ENCODE peak calls at places on chromosome 19, in nine cellular contexts. E, D, Q, T, B, F, X, G and K are unnamed samples. For H3K4me1, the result is how much of the 10 kb centered on the place peaks cover.

GRCh38 chr19:3748965-3749364 is 12.5 kb downstream of the APBA3 start:
- DNase-seq in E (no peak), D (no peak), Q (no peak), T (peak), B (no peak), F (no peak), X (no peak), G (no peak), K (no peak)

GRCh38 chr19:12723383-12723642 is 419 bp downstream of the TNPO2 start:
- DNase-seq in E (no peak), D (no peak), Q (peak), T (no peak), B (no peak), F (no peak), X (no peak), G (no peak), K (no peak)

GRCh38 chr19:28880735-28881401 is 332.1 kb downstream of the UQCRFS1 start:
- DNase-seq in E (no peak), D (no peak), Q (no peak), T (no peak), B (no peak), F (no peak), X (no peak), G (no peak), K (no peak)

GRCh38 chr19:580274-580835 is 8.0 kb downstream of the BSG start:
- DNase-seq in E (no peak), D (no peak), Q (no peak), T (no peak), B (no peak), F (no peak), X (no peak), G (no peak), K (no peak)

GRCh38 chr19:5287066-5287465 is 53.5 kb downstream of the PTPRS start:
- DNase-seq in E (no peak), D (no peak), Q (no peak), T (no peak), B (no peak), F (no peak), X (no peak), G (no peak), K (no peak)

GRCh38 chr19:2982983-2983350 is 5.6 kb downstream of the TLE6 start:
- DNase-seq in E (peak), D (peak), Q (peak), T (peak), B (no peak), F (no peak), X (peak), G (peak), K (peak)

GRCh38 chr19:14117668-14118164 is at the start of gene PRKACA:
- DNase-seq in E (peak), D (peak), Q (peak), T (peak), B (peak), F (peak), X (peak), G (peak), K (peak)

GRCh38 chr19:12543855-12544254 is 7.4 kb downstream of the ZNF564 start:
- DNase-seq in E (no peak), D (no peak), Q (no peak), T (no peak), B (no peak), F (no peak), X (no peak), G (no peak), K (no peak)

GRCh38 chr19:53978975-53979801 is 12.2 kb upstream of the CACNG6 start:
- DNase-seq in E (no peak), D (no peak), Q (no peak), T (no peak), B (no peak), F (no peak), X (no peak), G (no peak), K (no peak)

GRCh38 chr19:49408816-49409440 is 14.3 kb downstream of the PTH2 start:
- DNase-seq in E (no peak), D (no peak), Q (no peak), T (no peak), B (no peak), F (no peak), X (no peak), G (no peak), K (no peak)

GRCh38 chr19:49414256-49414655 is 9.0 kb downstream of the PTH2 start:
- DNase-seq in E (no peak), D (no peak), Q (no peak), T (no peak), B (no peak), F (no peak), X (no peak), G (no peak), K (no peak)

GRCh38 chr19:49413348-49413747 is 9.9 kb downstream of the PTH2 start:
- DNase-seq in E (no peak), D (no peak), Q (peak), T (no peak), B (no peak), F (no peak), X (no peak), G (no peak), K (no peak)

GRCh38 chr19:49409441-49410029 is 13.7 kb downstream of the PTH2 start:
- DNase-seq in E (no peak), D (no peak), Q (no peak), T (no peak), B (no peak), F (no peak), X (no peak), G (no peak), K (no peak)

DNA sequence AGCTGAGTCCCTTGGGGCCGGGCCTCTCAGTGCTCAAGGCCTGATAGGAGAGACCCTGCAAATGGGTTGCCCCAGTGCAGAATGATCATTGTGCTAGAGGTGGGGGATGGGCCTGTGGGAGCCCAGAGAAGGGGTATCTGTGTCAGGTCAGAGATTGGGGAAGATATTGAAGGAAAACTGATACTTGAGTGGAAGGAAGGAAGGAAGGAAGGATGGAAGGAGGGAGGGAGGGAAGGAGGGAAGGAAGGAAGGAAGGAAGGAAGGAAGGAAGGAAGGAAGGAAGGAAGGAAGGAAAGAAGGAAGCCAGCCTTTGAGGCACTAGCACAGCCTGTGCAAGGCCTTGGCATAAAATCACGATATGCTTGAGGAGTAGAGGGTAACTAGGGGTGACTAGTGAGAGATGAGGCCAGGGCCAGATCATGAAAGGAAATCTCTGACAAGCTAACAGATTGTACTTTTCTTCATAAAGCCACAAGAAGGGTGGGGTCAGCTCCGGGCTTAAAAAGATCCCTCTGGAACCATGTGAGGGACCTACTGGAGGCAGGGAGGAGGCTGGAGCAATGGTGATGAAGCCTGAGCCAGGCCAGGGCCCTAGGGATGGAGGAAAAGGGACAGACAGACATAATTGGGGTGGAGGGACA is 11.4 kb downstream of the PTH2 start:
- DNase-seq in E (no peak), D (no peak), Q (no peak), T (no peak), B (no peak), F (no peak), X (no peak), G (no peak), K (no peak)
- H3K4me1 ChIP-seq in E (under half), D (under half), Q (under half), T (under half), B (under half), F (under half), X (under half), G (under half), K (under half)

DNA sequence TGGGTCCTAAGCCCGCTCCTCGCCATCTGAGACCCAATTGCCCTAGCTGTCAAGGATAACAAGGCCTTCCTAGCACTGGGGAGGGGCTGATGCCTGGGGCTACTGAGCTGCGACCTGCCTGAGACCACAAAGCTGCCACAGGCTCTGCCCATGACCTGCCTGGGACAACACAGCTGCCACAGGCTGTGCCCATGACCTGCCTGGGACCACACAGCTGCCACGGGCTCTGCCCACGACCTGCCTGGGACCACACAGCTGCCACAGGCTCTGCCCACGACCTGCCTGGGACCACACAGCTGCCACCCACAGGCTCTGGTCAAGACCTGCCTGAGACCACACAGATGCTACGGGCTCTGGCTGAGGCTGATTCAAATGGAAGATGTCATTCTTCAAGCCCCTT is 54.8 kb downstream of the EPS15L1 start:
- DNase-seq in E (no peak), D (no peak), Q (no peak), T (no peak), B (no peak), F (no peak), X (no peak), G (no peak), K (no peak)
- TF ChIP-seq POLR2A in E (no peak), D (no peak), Q (no peak), T (no peak), B (no peak), F (no peak), X (no peak), G (no peak), K (no peak)

DNA sequence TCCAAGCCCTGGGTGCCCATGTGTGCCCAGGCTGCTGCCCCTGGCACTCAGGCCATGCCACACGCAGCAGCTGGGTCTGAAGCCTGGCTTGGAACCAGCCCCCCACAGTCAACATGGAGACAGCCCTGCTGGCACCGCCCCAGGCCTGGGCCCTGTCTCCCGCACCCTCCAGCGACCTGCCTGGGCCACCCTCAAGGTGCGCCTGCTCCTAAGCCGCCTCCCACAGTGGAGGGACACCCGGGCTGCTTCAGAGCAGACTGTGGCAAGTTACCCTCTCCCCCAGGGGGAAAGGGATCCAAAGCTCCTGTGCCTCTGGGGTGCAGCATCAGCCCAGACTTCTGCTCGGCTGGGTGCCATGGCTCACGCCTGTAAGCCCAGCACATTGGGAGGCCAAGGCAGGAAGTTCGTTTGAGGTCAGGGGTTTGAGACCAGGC is 15.8 kb downstream of the ELL start:
- DNase-seq in E (no peak), D (peak), Q (no peak), T (no peak), B (no peak), F (no peak), X (no peak), G (peak), K (no peak)
- H3K4me1 ChIP-seq in E (half or more), D (under half), Q (under half), T (half or more), B (half or more), F (under half), X (under half), G (half or more), K (half or more)

DNA sequence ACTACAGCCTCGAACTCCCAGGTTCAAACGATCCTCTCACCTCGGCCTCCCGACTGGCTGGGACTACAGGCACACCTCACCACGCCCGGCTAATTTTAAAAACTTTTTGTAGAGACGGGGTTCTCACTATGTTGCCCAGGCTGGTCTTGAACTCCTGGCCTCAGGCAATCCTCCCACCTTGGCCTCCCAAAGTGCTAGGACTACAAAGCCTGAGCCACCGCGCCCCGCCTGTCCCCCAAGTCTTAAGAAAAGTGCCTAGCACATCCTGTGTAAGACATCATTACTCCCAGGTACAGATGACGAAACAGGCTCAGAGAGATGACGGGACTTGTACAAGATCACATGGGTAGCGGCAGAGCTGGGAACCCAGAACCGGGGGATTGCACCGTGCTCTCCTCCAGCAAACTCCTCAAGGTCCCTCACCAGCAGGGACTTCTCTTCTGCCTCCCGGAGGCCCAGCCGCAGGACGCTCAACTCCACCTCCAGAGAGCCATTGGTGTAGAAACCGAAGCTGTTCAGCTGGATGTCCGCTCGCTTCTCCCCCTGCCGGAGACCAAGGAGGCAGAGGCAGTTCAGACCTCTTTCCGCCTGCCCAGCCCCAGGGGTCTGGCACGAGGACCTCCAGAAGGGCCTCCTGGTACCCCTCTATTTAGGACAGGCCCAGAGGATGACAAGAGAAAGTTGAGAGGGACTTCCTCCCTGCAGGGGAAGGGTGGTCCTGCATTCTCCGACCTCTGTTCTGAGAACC is 1.0 kb downstream of the GPR108 start:
- DNase-seq in E (peak), D (peak), Q (peak), T (peak), B (peak), F (peak), X (peak), G (peak), K (peak)
- TF ChIP-seq POLR2A in E (peak), D (peak), Q (peak), T (no peak), B (no peak), F (peak), X (no peak), G (peak), K (peak)

GRCh38 chr19:45049073-45049736 is 10.4 kb downstream of the CLASRP start:
- DNase-seq in E (no peak), D (no peak), Q (no peak), T (peak), B (no peak), F (no peak), X (no peak), G (peak), K (no peak)

GRCh38 chr19:45047188-45047797 is 8.4 kb downstream of the CLASRP start:
- DNase-seq in E (no peak), D (no peak), Q (no peak), T (no peak), B (no peak), F (no peak), X (no peak), G (no peak), K (no peak)

GRCh38 chr19:45046355-45046754 is 7.5 kb downstream of the CLASRP start:
- DNase-seq in E (no peak), D (no peak), Q (no peak), T (no peak), B (no peak), F (no peak), X (no peak), G (no peak), K (no peak)

GRCh38 chr19:45050036-45050435 is 11.2 kb downstream of the CLASRP start:
- DNase-seq in E (no peak), D (no peak), Q (no peak), T (no peak), B (no peak), F (no peak), X (no peak), G (no peak), K (no peak)

DNA sequence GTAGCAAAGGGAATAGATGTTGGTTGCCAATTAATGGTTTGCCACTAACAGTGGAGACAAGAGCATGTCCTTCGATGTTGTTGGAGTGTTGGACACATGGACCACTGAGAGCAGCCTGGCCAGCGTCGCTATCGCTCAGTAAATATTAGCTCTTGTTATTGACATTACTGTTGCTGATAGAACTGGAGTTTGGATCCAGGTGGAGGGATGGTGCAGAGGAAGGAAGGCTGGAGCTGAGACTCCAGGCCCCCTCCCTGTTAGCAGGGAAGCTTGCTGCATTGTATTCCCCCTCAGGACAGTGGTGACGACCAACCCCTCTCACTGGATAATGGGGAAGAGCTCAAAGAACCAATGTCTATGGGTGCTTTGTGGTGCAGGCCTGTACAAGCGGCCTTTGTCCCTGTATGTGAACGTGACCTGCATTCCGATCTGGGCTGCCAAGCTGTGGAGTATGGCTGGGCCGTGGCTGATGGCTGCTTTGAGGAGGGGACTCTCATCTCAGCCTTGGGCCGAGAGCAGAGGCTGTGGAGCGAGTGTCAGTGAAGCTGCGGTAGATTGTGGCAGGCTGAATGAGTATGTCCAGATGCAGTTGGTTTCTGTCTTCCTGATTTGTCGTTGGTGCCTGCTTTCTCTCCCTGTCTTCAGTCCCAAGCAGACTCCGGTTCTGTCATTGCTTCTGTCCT is 7.0 kb downstream of the CLASRP start:
- DNase-seq in E (no peak), D (no peak), Q (no peak), T (peak), B (no peak), F (no peak), X (no peak), G (peak), K (no peak)
- H3K4me1 ChIP-seq in E (under half), D (under half), Q (under half), T (half or more), B (under half), F (under half), X (under half), G (half or more), K (under half)

GRCh38 chr19:50356691-50357177 is 8.7 kb downstream of the NAPSA start:
- DNase-seq in E (no peak), D (no peak), Q (no peak), T (no peak), B (no peak), F (no peak), X (no peak), G (no peak), K (no peak)

GRCh38 chr19:50359432-50359818 is 6.0 kb downstream of the NAPSA start:
- DNase-seq in E (no peak), D (no peak), Q (no peak), T (no peak), B (no peak), F (no peak), X (no peak), G (no peak), K (no peak)

GRCh38 chr19:50358483-50359431 is 6.7 kb downstream of the NAPSA start:
- DNase-seq in E (peak), D (peak), Q (peak), T (peak), B (no peak), F (no peak), X (peak), G (peak), K (peak)

GRCh38 chr19:50361290-50362029 is 4.0 kb downstream of the NAPSA start:
- DNase-seq in E (no peak), D (no peak), Q (no peak), T (no peak), B (no peak), F (no peak), X (no peak), G (no peak), K (no peak)

DNA sequence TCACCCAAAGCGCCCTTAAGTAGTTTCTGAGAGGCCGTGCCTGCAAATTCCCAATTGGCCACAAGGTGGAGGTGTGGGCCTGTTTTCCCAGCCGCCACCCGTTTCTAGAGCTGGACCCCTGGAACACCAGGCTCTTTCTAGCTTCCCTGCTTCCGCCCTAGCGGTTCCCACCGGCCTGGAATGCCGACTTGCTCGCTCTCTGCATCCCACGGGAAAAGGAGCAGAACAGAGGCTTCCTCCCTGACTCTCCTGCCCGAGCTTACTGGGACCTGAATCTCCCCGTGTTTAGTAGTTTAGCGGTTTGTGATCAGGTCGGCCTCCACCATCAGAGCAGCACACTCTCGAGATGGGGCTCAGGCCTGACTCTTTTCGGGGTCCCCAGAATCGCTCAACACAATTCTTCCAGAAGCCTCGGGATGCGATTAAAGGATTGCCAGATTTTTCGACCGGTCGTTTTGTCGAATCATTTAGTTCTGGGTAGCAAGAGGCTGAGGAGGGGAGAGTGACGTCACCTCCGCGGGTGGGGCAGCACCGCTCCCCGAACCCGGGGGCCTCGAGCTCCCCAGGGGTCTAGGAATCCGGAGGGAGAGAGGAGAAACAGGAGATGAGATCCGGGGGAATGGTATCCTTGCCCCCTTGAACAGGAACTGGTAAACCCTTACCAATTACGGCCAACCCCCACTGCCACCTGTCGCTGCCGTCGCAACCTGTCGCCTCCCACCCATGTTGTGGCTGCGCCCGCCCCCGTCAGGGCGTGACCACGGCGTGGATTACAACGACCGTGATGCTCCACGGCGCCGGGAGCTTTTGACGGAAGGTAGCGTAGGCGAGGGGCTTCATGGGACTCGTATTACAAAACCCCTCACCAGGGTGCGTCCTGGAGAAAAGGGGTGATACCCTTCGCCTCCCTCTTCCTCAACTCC is 8.0 kb downstream of the NAPSA start:
- DNase-seq in E (peak), D (peak), Q (peak), T (peak), B (peak), F (peak), X (peak), G (peak), K (peak)
- TF ChIP-seq POLR2A in E (no peak), D (no peak), Q (no peak), T (no peak), B (no peak), F (no peak), X (no peak), G (peak), K (peak)